ENCODE peak calls at places on chromosome 9, in ten cellular contexts. B, N, X, O, C, H, J, D, A and U are unnamed samples.

GRCh38 chr9:136791466-136792276 is 527 bp downstream of the TMEM141 start:
- DNase-seq in H (peak), A (peak), O (peak), N (peak), D (no peak), X (peak), B (peak), C (peak), J (peak), U (peak)

GRCh38 chr9:93459432-93459847 is 6.1 kb upstream of the FAM120AOS start:
- DNase-seq in H (no peak), A (no peak), O (no peak), D (no peak), J (no peak), X (no peak), B (no peak), N (no peak), C (peak), U (no peak)

GRCh38 chr9:5910413-5911057 is 19.8 kb downstream of the MLANA start:
- DNase-seq in D (peak), C (no peak), X (no peak), H (no peak), A (no peak), B (no peak), N (no peak), J (no peak), O (no peak), U (no peak)

GRCh38 chr9:118896356-118897000 is 472.8 kb downstream of the BRINP1 start:
- DNase-seq in O (no peak), H (no peak), J (no peak), X (no peak), D (peak), N (no peak), A (no peak), C (no peak), B (no peak), U (no peak)

GRCh38 chr9:133961226-133962165 is 30.6 kb downstream of the VAV2 start:
- DNase-seq in O (no peak), N (no peak), X (no peak), A (no peak), B (no peak), H (no peak), J (peak), C (no peak), D (no peak), U (no peak)

GRCh38 chr9:72661401-72662135 is 140.2 kb downstream of the TMC1 start:
- DNase-seq in H (no peak), D (peak), J (no peak), O (peak), A (no peak), X (no peak), N (no peak), C (no peak), B (no peak), U (no peak)

GRCh38 chr9:85742630-85742928 is 825 bp upstream of the AGTPBP1 start:
- DNase-seq in X (no peak), A (no peak), J (no peak), N (no peak), C (no peak), D (peak), O (no peak), H (no peak), B (no peak), U (no peak)

GRCh38 chr9:12699529-12699928 is 6.3 kb downstream of the TYRP1 start:
- DNase-seq in O (no peak), N (no peak), X (no peak), D (peak), B (peak), H (no peak), C (no peak), J (no peak), A (no peak), U (no peak)

GRCh38 chr9:124428751-124429529 is 13.7 kb upstream of the PSMB7 start:
- DNase-seq in B (no peak), A (no peak), C (no peak), H (peak), X (no peak), D (no peak), J (no peak), O (no peak), N (no peak), U (no peak)

GRCh38 chr9:110828148-110828730 is 159.6 kb downstream of the MUSK start:
- DNase-seq in B (no peak), N (no peak), C (peak), A (peak), O (no peak), H (no peak), D (peak), J (no peak), X (no peak), U (no peak)

GRCh38 chr9:116002624-116003023 is 151.0 kb upstream of the PAPPA start:
- DNase-seq in H (no peak), N (no peak), C (no peak), D (peak), A (no peak), J (peak), X (no peak), O (no peak), B (no peak), U (no peak)

GRCh38 chr9:27142299-27142930 is 33.4 kb downstream of the TEK start:
- DNase-seq in C (no peak), D (no peak), O (no peak), H (no peak), B (no peak), X (no peak), J (no peak), N (no peak), A (no peak), U (no peak)

GRCh38 chr9:129383005-129383414 is 204.9 kb upstream of the IER5L start:
- DNase-seq in B (peak), D (no peak), X (no peak), C (peak), O (peak), H (peak), J (peak), A (no peak), N (no peak), U (peak)

GRCh38 chr9:133429641-133430161 is 7.5 kb downstream of the ADAMTS13 start:
- DNase-seq in C (peak), N (no peak), B (peak), X (no peak), D (peak), O (no peak), A (no peak), J (no peak), H (peak), U (no peak)

GRCh38 chr9:88965473-88965872 is 25.8 kb upstream of the S1PR3 start:
- DNase-seq in A (no peak), N (no peak), B (no peak), X (no peak), C (no peak), J (no peak), D (no peak), O (no peak), H (no peak), U (no peak)

GRCh38 chr9:99822596-99823391 is 1.1 kb downstream of the NR4A3 start:
- DNase-seq in A (peak), N (peak), B (peak), O (peak), J (peak), X (peak), C (peak), H (peak), D (peak), U (no peak)

GRCh38 chr9:76701441-76702031 is 62.7 kb upstream of the PCA3 start:
- DNase-seq in C (no peak), D (peak), O (no peak), J (no peak), B (no peak), X (no peak), A (no peak), N (no peak), H (no peak), U (no peak)

GRCh38 chr9:85727500-85727899 is 14.3 kb downstream of the AGTPBP1 start:
- DNase-seq in C (no peak), J (no peak), A (no peak), B (peak), N (no peak), H (no peak), D (peak), O (no peak), X (no peak), U (no peak)

GRCh38 chr9:105643795-105644194 is 18.5 kb upstream of the TAL2 start:
- DNase-seq in D (no peak), H (no peak), O (no peak), N (no peak), C (no peak), X (no peak), A (no peak), J (no peak), B (no peak), U (no peak)

GRCh38 chr9:105651806-105652205 is 10.5 kb upstream of the TAL2 start:
- DNase-seq in X (no peak), B (peak), D (no peak), O (no peak), A (no peak), C (no peak), H (no peak), N (no peak), J (no peak), U (no peak)

GRCh38 chr9:105646879-105647594 is 15.2 kb upstream of the TAL2 start:
- DNase-seq in B (peak), C (no peak), J (no peak), H (no peak), D (no peak), A (no peak), O (no peak), X (no peak), N (no peak), U (no peak)

DNA sequence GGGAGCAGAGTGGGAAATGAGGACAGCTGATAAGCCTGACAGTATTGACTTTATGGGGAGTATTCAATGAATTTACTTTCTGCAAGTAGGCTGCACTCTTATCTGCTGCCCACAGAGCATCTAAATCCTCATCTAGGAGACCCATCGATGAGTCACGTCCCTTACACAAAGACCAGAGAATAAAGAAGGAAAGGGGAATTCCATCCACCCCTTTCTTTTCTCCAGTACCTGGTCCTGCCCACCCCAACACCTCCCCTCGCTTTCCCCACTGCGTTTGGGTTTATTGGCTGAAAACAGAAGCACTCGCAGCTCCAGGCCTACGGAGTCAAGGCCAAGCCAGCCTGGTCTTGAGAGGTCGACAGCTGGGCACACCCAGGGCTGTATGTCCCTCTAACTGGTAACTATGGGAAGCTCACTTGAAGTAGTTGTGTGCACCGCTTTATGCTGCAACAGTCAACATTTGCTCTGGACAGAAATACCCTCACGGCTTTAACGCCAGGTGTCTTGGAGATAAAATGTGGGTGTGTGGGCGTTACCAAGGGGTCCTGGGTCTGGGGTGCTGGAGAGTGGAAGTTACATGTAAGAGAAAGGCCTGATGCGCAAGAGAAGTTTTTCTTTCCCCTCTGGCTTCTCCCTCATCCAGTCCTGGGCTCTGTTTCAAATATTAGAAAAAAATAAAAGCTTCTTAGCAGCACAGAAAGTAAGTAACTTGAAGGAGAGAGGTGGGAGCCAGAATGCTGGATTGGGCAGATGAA is 14.5 kb upstream of the TAL2 start:
- DNase-seq in C (no peak), B (peak), D (peak), X (no peak), J (no peak), H (no peak), N (no peak), A (no peak), O (no peak), U (no peak)
- H3K27ac ChIP-seq in C (no peak), B (no peak), D (no peak), X (no peak), J (no peak), H (no peak), N (no peak), A (no peak), O (no peak), U (no peak)

GRCh38 chr9:70258692-70259511 is at the start of gene SMC5:
- DNase-seq in X (peak), D (peak), O (peak), J (peak), H (peak), N (peak), A (peak), B (peak), C (peak), U (peak)

GRCh38 chr9:70257991-70258691 is 637 bp upstream of the SMC5 start:
- DNase-seq in X (peak), J (no peak), H (peak), C (peak), B (peak), A (no peak), N (no peak), O (peak), D (peak), U (peak)

GRCh38 chr9:70257512-70257911 is 1.3 kb upstream of the SMC5 start:
- DNase-seq in C (no peak), O (no peak), N (no peak), D (no peak), A (no peak), H (no peak), J (no peak), B (no peak), X (no peak), U (no peak)

GRCh38 chr9:70255521-70255920 is 3.3 kb upstream of the SMC5 start:
- DNase-seq in H (no peak), N (no peak), A (no peak), O (no peak), B (no peak), C (no peak), J (no peak), D (peak), X (no peak), U (no peak)

GRCh38 chr9:70256123-70256551 is 2.6 kb upstream of the SMC5 start:
- DNase-seq in D (peak), A (no peak), N (no peak), X (no peak), B (no peak), H (no peak), C (no peak), J (no peak), O (no peak), U (no peak)
- H3K27ac ChIP-seq in D (peak), A (no peak), N (no peak), X (no peak), B (no peak), H (no peak), C (peak), J (no peak), O (peak), U (peak)

DNA sequence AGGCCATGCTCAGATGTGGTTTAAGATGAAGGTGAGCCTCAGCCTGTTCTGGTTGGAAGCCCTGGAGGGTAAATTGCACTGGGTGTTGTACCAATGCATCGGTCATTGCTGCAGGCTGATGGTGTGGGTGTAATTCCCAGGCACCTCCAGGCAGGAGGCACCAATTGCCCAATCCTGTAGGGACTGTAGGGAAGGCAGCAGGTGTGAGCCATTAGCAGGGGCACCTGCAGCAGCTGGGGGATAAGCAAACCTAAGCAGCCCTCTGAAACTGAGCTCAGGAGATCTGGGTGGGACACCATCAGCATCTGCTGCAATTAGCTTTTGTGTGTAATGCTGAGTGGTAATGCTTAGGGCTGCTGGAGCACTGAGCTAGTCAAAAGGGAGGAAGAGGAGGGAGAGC is 190.1 kb upstream of the TBC1D2 start:
- DNase-seq in C (no peak), O (no peak), B (no peak), H (no peak), N (no peak), A (no peak), X (no peak), J (no peak), D (no peak), U (no peak)
- H3K27ac ChIP-seq in C (no peak), O (no peak), B (no peak), H (no peak), N (no peak), A (no peak), X (no peak), J (no peak), D (no peak), U (no peak)

DNA sequence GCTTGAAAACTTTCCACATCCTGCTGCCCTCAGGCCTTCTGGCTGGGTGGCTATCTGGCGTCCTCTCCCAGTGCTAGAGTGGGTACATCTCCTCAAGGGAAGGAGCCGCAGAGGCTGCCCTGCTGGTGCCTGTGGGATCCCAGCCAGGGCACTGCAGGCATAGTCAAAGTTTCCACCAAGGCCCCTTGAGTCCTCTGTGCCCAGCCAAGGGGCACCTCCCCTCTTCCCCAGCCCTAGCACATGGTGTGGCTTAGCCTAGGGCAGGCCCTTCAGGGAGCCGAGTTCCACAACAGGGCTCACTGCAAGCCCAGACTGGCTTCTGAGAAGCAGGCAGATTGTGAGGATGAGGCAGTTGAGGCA is 103.2 kb downstream of the RGS3 start:
- DNase-seq in D (no peak), C (no peak), A (no peak), B (no peak), O (peak), X (no peak), N (no peak), H (peak), J (no peak), U (peak)
- H3K27ac ChIP-seq in D (no peak), C (no peak), A (peak), B (no peak), O (peak), X (no peak), N (no peak), H (peak), J (peak), U (peak)

GRCh38 chr9:120692901-120693573 is 21.2 kb downstream of the MEGF9 start:
- DNase-seq in D (no peak), O (no peak), X (peak), C (no peak), N (no peak), A (no peak), B (no peak), J (no peak), H (no peak), U (no peak)

GRCh38 chr9:120689860-120690259 is 24.4 kb downstream of the MEGF9 start:
- DNase-seq in N (no peak), H (no peak), B (no peak), A (no peak), C (no peak), O (no peak), J (no peak), X (no peak), D (peak), U (no peak)

GRCh38 chr9:120694559-120694958 is 19.7 kb downstream of the MEGF9 start:
- DNase-seq in B (no peak), J (no peak), D (no peak), O (no peak), C (no peak), A (no peak), X (no peak), H (no peak), N (no peak), U (no peak)

GRCh38 chr9:120696551-120697230 is 17.6 kb downstream of the MEGF9 start:
- DNase-seq in C (no peak), D (no peak), N (no peak), H (no peak), B (no peak), A (no peak), O (no peak), X (no peak), J (no peak), U (no peak)

GRCh38 chr9:120693609-120694008 is 20.7 kb downstream of the MEGF9 start:
- DNase-seq in N (no peak), H (no peak), X (no peak), A (no peak), B (no peak), C (no peak), O (no peak), D (peak), J (no peak), U (no peak)
- H3K27ac ChIP-seq in N (no peak), H (no peak), X (no peak), A (no peak), B (no peak), C (peak), O (no peak), D (no peak), J (no peak), U (no peak)